ENCODE peak calls at places on chromosome 21, in five cellular contexts. D is effector CD4-positive, alpha-beta T cell; B is fibroblast of gingiva; Z is T-helper 17 cell; T is stimulated activated CD4-positive, alpha-beta T cell treated with anti-CD3 and anti-CD28 coated beads, Interleukin-1b, Interleukin-23, amount 100 ng/mL, for 1 hour. L is an unnamed sample.

GRCh38 chr21:43723648-43724047 is 4.7 kb downstream of the PDXK start:
- DNase-seq in T (no peak), Z (no peak), D (no peak), B (no peak), L (no peak)

GRCh38 chr21:15754640-15755039 is 24.9 kb downstream of the USP25 start:
- DNase-seq in Z (no peak), D (no peak), T (no peak), B (peak), L (no peak)

GRCh38 chr21:33019885-33020557 is 5.7 kb upstream of the OLIG2 start:
- DNase-seq in T (no peak), D (no peak), Z (no peak), B (no peak), L (no peak)

GRCh38 chr21:36044056-36044455 is 16.3 kb downstream of the SETD4 start:
- DNase-seq in B (no peak), D (no peak), Z (no peak), T (no peak), L (no peak)

GRCh38 chr21:39842741-39843146 is 24.5 kb upstream of the PCP4 start:
- DNase-seq in Z (no peak), D (no peak), T (no peak), B (no peak), L (no peak)

GRCh38 chr21:25343774-25344545 is 263.3 kb downstream of the MRPL39 start:
- DNase-seq in B (no peak), D (no peak), Z (no peak), T (no peak), L (peak)

GRCh38 chr21:29378814-29379213 is 80.1 kb downstream of the BACH1 start:
- DNase-seq in D (no peak), Z (no peak), T (no peak), B (peak), L (no peak)

GRCh38 chr21:45170987-45171386 is 96.6 kb downstream of the ADARB1 start:
- DNase-seq in Z (no peak), D (no peak), B (no peak), T (no peak), L (no peak)

GRCh38 chr21:37219766-37220432 is 47.2 kb downstream of the VPS26C start:
- DNase-seq in D (no peak), B (no peak), T (no peak), Z (no peak), L (no peak)

GRCh38 chr21:45306832-45307571 is 19.3 kb upstream of the POFUT2 start:
- DNase-seq in B (peak), Z (no peak), D (no peak), T (no peak), L (peak)

GRCh38 chr21:31132574-31133242 is 94.4 kb upstream of the KRTAP19-8 start:
- DNase-seq in Z (no peak), T (peak), B (peak), D (peak), L (no peak)

L was measured in SK-MEL-5.